ENCODE peak calls at places on chromosome 4, in eight cellular contexts. E is ecto neural progenitor cell, P is HS-5, C is ACHN, N is chondrocyte, Q is left ventricle myocardium inferior, B is iris pigment epithelial cell, G is Ammon's horn. D is an unnamed sample.

GRCh38 chr4:177455591-177455990 is 13.4 kb upstream of the AGA start:
- DNase-seq in E (no peak), P (no peak), C (no peak), N (no peak), Q (no peak), B (peak), G (no peak), D (no peak)

GRCh38 chr4:108068422-108068821 is 78.7 kb downstream of the HADH start:
- DNase-seq in E (no peak), P (peak), C (no peak), N (no peak), Q (no peak), B (peak), G (no peak), D (no peak)

GRCh38 chr4:32790803-32791202 is 2070.6 kb downstream of the PCDH7 start:
- DNase-seq in E (no peak), P (no peak), C (no peak), N (no peak), Q (no peak), B (no peak), G (no peak), D (no peak)

GRCh38 chr4:26827798-26828197 is 32.8 kb upstream of the STIM2 start:
- DNase-seq in E (no peak), P (no peak), C (no peak), N (no peak), Q (no peak), B (no peak), G (no peak), D (no peak)

GRCh38 chr4:98564847-98565246 is 93.6 kb downstream of the TSPAN5 start:
- DNase-seq in E (no peak), P (no peak), C (no peak), N (no peak), Q (no peak), B (no peak), G (peak), D (no peak)

GRCh38 chr4:159210975-159211374 is 108.1 kb downstream of the RAPGEF2 start:
- DNase-seq in E (no peak), P (no peak), C (no peak), N (no peak), Q (no peak), B (no peak), G (no peak), D (no peak)

GRCh38 chr4:190017357-190018200 is 9.5 kb downstream of the FRG2 start:
- DNase-seq in E (peak), P (no peak), C (no peak), N (peak), Q (no peak), B (no peak), G (no peak), D (no peak)

GRCh38 chr4:159764343-159764952 is 661.6 kb downstream of the RAPGEF2 start:
- DNase-seq in E (no peak), P (no peak), C (peak), N (no peak), Q (no peak), B (peak), G (peak), D (peak)

GRCh38 chr4:137393043-137393442 is 139.3 kb downstream of the PCDH18 start:
- DNase-seq in E (peak), P (no peak), C (no peak), N (no peak), Q (peak), B (peak), G (peak), D (no peak)

GRCh38 chr4:40255722-40256281 is 59.0 kb downstream of the RHOH start:
- DNase-seq in E (no peak), P (peak), C (peak), N (no peak), Q (no peak), B (peak), G (no peak), D (peak)

GRCh38 chr4:5751918-5752802 is 41.2 kb downstream of the EVC start:
- DNase-seq in E (peak), P (no peak), C (peak), N (no peak), Q (no peak), B (peak), G (no peak), D (no peak)

GRCh38 chr4:74320559-74321118 is 12.4 kb downstream of the EPGN start:
- DNase-seq in E (peak), P (no peak), C (peak), N (no peak), Q (no peak), B (peak), G (peak), D (peak)

GRCh38 chr4:186132577-186133277 is 28.2 kb downstream of the FAM149A start:
- DNase-seq in E (peak), P (no peak), C (peak), N (no peak), Q (no peak), B (peak), G (no peak), D (no peak)

GRCh38 chr4:100146756-100147155 is 43.5 kb downstream of the DDIT4L start:
- DNase-seq in E (no peak), P (no peak), C (no peak), N (no peak), Q (no peak), B (peak), G (no peak), D (no peak)

GRCh38 chr4:140239311-140239710 is 85.3 kb upstream of the MAML3 start:
- DNase-seq in E (no peak), P (no peak), C (no peak), N (no peak), Q (no peak), B (no peak), G (no peak), D (no peak)

GRCh38 chr4:189202869-189203271 is 737.8 kb upstream of the FRG1 start:
- DNase-seq in E (no peak), P (peak), C (no peak), N (no peak), Q (no peak), B (peak), G (no peak), D (peak)

GRCh38 chr4:170750519-170750918 is 660.8 kb upstream of the AADAT start:
- DNase-seq in E (no peak), P (no peak), C (no peak), N (no peak), Q (no peak), B (no peak), G (no peak), D (no peak)

GRCh38 chr4:188754372-188755002 is 615.2 kb downstream of the TRIML1 start:
- DNase-seq in E (no peak), P (no peak), C (no peak), N (no peak), Q (no peak), B (no peak), G (no peak), D (no peak)

D was measured in NCI-H460.